ENCODE peak calls at places on chromosome 5, in four cellular contexts. V is HepG2, P is GM12878, I is K562. R is an unnamed sample.

GRCh38 chr5:71882826-71883744 is 164.0 kb downstream of the CARTPT start:
- DNase-seq in P (no peak), I (no peak), V (no peak), R (no peak)

GRCh38 chr5:58378613-58379385 is 81.1 kb downstream of the PLK2 start:
- DNase-seq in I (no peak), P (no peak), V (no peak), R (no peak)

GRCh38 chr5:96781734-96782064 is 26.0 kb downstream of the ERAP1 start:
- DNase-seq in I (no peak), V (peak; percentile 39), P (no peak), R (no peak)

GRCh38 chr5:82622205-82622604 is 344.1 kb upstream of the RPS23 start:
- DNase-seq in V (no peak), I (no peak), P (no peak), R (no peak)

GRCh38 chr5:9720361-9720760 is 90.2 kb upstream of the TAS2R1 start:
- DNase-seq in I (no peak), P (no peak), V (no peak), R (no peak)

GRCh38 chr5:130520211-130520610 is 615.9 kb downstream of the CHSY3 start:
- DNase-seq in I (no peak), P (no peak), V (no peak), R (no peak)

GRCh38 chr5:136023935-136024645 is 4.7 kb upstream of the TGFBI start:
- DNase-seq in I (no peak), V (no peak), P (no peak), R (no peak)

GRCh38 chr5:10663531-10664183 is 97.4 kb downstream of the DAP start:
- DNase-seq in V (peak; percentile 15), P (no peak), I (no peak), R (no peak)

GRCh38 chr5:98906756-98907355 is 22.0 kb downstream of the CHD1 start:
- DNase-seq in I (no peak), V (no peak), P (no peak), R (no peak)

GRCh38 chr5:83583859-83584258 is 112.3 kb downstream of the VCAN start:
- DNase-seq in I (no peak), P (no peak), V (no peak), R (no peak)

GRCh38 chr5:117118499-117118898 is 543.9 kb upstream of the SEMA6A start:
- DNase-seq in P (no peak), I (no peak), V (no peak), R (no peak)

GRCh38 chr5:14211818-14212799 is 69.0 kb downstream of the TRIO start:
- DNase-seq in P (peak; percentile 83), I (no peak), V (no peak), R (no peak)

GRCh38 chr5:135493406-135494180 is 41.4 kb upstream of the TIFAB start:
- DNase-seq in P (no peak), V (no peak), I (no peak), R (no peak)

GRCh38 chr5:85538362-85538761 is 1079.4 kb upstream of the COX7C start:
- DNase-seq in I (no peak), V (no peak), P (no peak), R (no peak)

GRCh38 chr5:81904861-81905260 is 67.0 kb upstream of the ATG10 start:
- DNase-seq in P (no peak), V (no peak), I (no peak), R (no peak)

GRCh38 chr5:107483625-107484024 is 187.1 kb downstream of the EFNA5 start:
- DNase-seq in P (no peak), V (no peak), I (no peak), R (no peak)

GRCh38 chr5:1666812-1667588 is 132.6 kb downstream of the MRPL36 start:
- DNase-seq in P (no peak), V (no peak), I (peak; percentile 69), R (peak; percentile 88)

GRCh38 chr5:116844015-116844414 is 269.4 kb upstream of the SEMA6A start:
- DNase-seq in I (no peak), P (no peak), V (no peak), R (no peak)

GRCh38 chr5:107455111-107455544 is 215.6 kb downstream of the EFNA5 start:
- DNase-seq in P (no peak), I (no peak), V (no peak), R (no peak)

GRCh38 chr5:38420691-38421395 is 135.6 kb downstream of the LIFR start:
- DNase-seq in I (peak; percentile 58), V (peak; percentile 54), P (no peak), R (peak; percentile 54)

GRCh38 chr5:173231381-173231766 is 3.6 kb downstream of the NKX2-5 start:
- DNase-seq in P (no peak), I (no peak), V (no peak), R (no peak)

GRCh38 chr5:3268760-3269330 is 326.8 kb upstream of the IRX1 start:
- DNase-seq in I (no peak), V (no peak), P (no peak), R (no peak)

GRCh38 chr5:2913306-2913705 is 161.8 kb upstream of the IRX2 start:
- DNase-seq in P (no peak), I (no peak), V (no peak), R (no peak)

GRCh38 chr5:177132504-177133118 is 962 bp upstream of the NSD1 start:
- DNase-seq in P (no peak), V (no peak), I (no peak), R (peak; percentile 59)

GRCh38 chr5:74616236-74617146 is 24.0 kb downstream of the ENC1 start:
- DNase-seq in V (no peak), P (no peak), I (peak; percentile 70), R (no peak)

GRCh38 chr5:173472784-173473278 is 143.6 kb downstream of the BOD1 start:
- DNase-seq in I (no peak), P (no peak), V (no peak), R (no peak)

GRCh38 chr5:40841068-40841805 is at the start of gene CARD6:
- DNase-seq in I (peak; percentile 74), V (no peak), P (no peak), R (no peak)

GRCh38 chr5:172002310-172002709 is 4.1 kb downstream of the FBXW11 start:
- DNase-seq in P (no peak), V (peak; percentile 38), I (peak; percentile 50), R (no peak)

GRCh38 chr5:132758406-132758805 is 11.2 kb downstream of the CCNI2 start:
- DNase-seq in P (no peak), I (no peak), V (no peak), R (no peak)

GRCh38 chr5:91468643-91469422 is 85.7 kb upstream of the ARRDC3 start:
- DNase-seq in I (no peak), V (no peak), P (no peak), R (no peak)

GRCh38 chr5:172915514-172915913 is 43.7 kb upstream of the RPL26L1 start:
- DNase-seq in P (no peak), V (no peak), I (no peak), R (no peak)

GRCh38 chr5:74334034-74334433 is 306.5 kb downstream of the ENC1 start:
- DNase-seq in V (no peak), P (no peak), I (peak; percentile 78), R (no peak)

GRCh38 chr5:1224631-1225030 is 550 bp upstream of the SLC6A18 start:
- DNase-seq in P (no peak), I (no peak), V (no peak), R (no peak)

GRCh38 chr5:151252762-151253603 is at the start of gene GM2A:
- DNase-seq in V (peak; percentile 99), I (peak; percentile 99), P (peak; percentile 98), R (peak; percentile 100)

GRCh38 chr5:151251621-151252020 is 1.4 kb upstream of the GM2A start:
- DNase-seq in V (no peak), P (no peak), I (no peak), R (no peak)

GRCh38 chr5:151250346-151251000 is 2.5 kb upstream of the GM2A start:
- DNase-seq in P (no peak), I (no peak), V (peak; percentile 43), R (no peak)

GRCh38 chr5:151249280-151249679 is 3.7 kb upstream of the GM2A start:
- DNase-seq in P (no peak), V (no peak), I (no peak), R (no peak)

GRCh38 chr5:151251001-151251551 is 1.9 kb upstream of the GM2A start:
- DNase-seq in I (peak; percentile 40), V (peak; percentile 93), P (peak; percentile 49), R (no peak)
- TF ChIP-seq CBFB in I (no peak), V (no peak), P (no peak), R (no peak)

GRCh38 chr5:124692324-124692723 is 54.1 kb downstream of the ZNF608 start:
- DNase-seq in P (no peak), V (no peak), I (no peak), R (no peak)
- TF ChIP-seq CBFB in P (no peak), V (no peak), I (no peak), R (no peak)

GRCh38 chr5:77180167-77181081 is 30.1 kb upstream of the PDE8B start:
- DNase-seq in V (no peak), P (no peak), I (no peak), R (peak; percentile 45)
- TF ChIP-seq CBFB in V (no peak), P (no peak), I (no peak), R (no peak)

DNA sequence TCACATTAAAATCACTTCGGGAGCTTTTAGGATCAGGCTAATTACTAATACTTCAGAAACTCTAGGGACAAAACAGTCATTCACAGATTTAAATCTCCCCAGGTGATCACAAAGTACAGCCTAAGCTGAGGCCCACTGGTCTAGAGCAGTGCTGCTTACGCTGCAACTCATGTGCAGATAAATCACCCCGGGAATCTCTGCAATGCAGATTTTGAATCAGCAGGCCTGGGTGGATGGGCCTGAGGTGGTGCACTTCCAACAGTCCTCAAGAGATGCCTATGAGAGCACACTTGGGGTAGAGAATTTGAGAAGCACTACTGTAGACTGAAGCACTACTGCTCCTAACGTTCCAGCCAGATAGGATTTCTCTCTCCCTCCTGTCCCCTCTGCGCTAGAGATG is 28.4 kb downstream of the CSF1R start:
- DNase-seq in P (no peak), V (no peak), I (no peak), R (no peak)
- TF ChIP-seq CBFB in P (no peak), V (no peak), I (no peak), R (no peak)

GRCh38 chr5:142151436-142152382 is 43.1 kb downstream of the NDFIP1 start:
- DNase-seq in P (peak; percentile 2), I (peak; percentile 76), V (peak; percentile 48), R (peak; percentile 41)
- TF ChIP-seq CBFB in P (no peak), I (no peak), V (no peak), R (no peak)

DNA sequence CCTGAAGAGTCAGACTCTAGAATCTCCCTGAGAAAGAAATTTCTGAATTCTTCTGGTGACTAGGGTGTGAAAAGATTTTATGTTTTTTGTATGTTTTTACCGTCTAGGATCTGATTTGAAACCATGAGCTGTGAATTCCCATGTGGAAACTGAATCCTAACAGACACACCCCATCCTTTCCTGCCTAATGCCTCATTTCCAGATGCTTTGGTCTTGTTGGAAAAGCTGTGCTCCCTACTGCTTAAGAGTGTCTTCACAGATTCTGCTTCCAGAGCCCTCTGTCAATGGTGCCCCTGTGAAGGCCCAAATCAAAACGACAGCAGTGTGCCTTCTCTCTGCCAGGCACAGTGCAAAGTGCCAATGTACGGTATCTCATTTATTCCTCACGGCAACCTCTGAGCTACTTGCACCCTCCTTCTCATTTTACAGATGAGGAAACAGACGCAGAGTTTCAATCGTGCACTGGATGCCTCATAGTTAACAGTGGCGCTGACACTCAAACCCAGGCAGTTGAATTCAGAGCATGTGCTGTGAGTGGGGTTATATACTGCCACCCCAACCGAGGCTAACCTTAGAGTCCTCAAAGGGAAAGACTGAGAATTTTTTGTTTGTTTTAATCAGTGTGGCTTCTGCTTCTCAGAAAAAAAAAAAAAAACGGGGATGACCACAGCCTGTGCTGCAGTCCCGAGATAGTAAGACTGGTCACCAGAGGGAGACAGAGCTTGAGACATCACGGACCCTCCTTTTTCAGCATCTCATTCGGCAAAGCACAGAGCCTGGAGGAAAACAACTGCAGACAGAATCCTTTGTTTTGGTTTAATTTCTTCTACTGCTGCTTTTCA is 188.4 kb downstream of the SNCAIP start:
- DNase-seq in V (peak; percentile 26), I (peak; percentile 51), P (no peak), R (peak; percentile 56)
- TF ChIP-seq CBFB in V (no peak), I (no peak), P (no peak), R (no peak)